ENCODE peak calls at places on chromosomes 4 and X, in five cellular contexts. One of them, this sample, is unnamed.

GRCh38 chr4:89157488-89158024 is 46.2 kb downstream of the TIGD2 start:
- DNase-seq in HepG2: no peak
- DNase-seq in colonic mucosa: no peak
- DNase-seq in Karpas-422: no peak
- DNase-seq in DND-41: no peak
- DNase-seq in this sample: no peak

GRCh38 chr4:188992706-188993105 is 853.5 kb downstream of the TRIML1 start:
- DNase-seq in HepG2: no peak
- DNase-seq in colonic mucosa: no peak
- DNase-seq in Karpas-422: no peak
- DNase-seq in DND-41: no peak
- DNase-seq in this sample: no peak

GRCh38 chr4:121041307-121042090 is 30.8 kb downstream of the NDNF start:
- DNase-seq in HepG2: no peak
- DNase-seq in colonic mucosa: no peak
- DNase-seq in Karpas-422: no peak
- DNase-seq in DND-41: peak; percentile 18
- DNase-seq in this sample: no peak

GRCh38 chr4:22019676-22020075 is 71.1 kb upstream of the KCNIP4 start:
- DNase-seq in HepG2: no peak
- DNase-seq in colonic mucosa: no peak
- DNase-seq in Karpas-422: no peak
- DNase-seq in DND-41: no peak
- DNase-seq in this sample: no peak

GRCh38 chr4:113971706-113972360 is 7.6 kb downstream of the ARSJ start:
- DNase-seq in HepG2: no peak
- DNase-seq in colonic mucosa: no peak
- DNase-seq in Karpas-422: no peak
- DNase-seq in DND-41: no peak
- DNase-seq in this sample: no peak

GRCh38 chr4:22897520-22898108 is 204.9 kb downstream of the GBA3 start:
- DNase-seq in HepG2: peak; percentile 16
- DNase-seq in colonic mucosa: no peak
- DNase-seq in Karpas-422: peak; percentile 62
- DNase-seq in DND-41: peak; percentile 24
- DNase-seq in this sample: peak; percentile 78

GRCh38 chr4:1900624-1901023 is 29.4 kb downstream of the NSD2 start:
- DNase-seq in HepG2: no peak
- DNase-seq in colonic mucosa: no peak
- DNase-seq in Karpas-422: no peak
- DNase-seq in DND-41: no peak
- DNase-seq in this sample: no peak

GRCh38 chrX:148784859-148785655 is 284.6 kb downstream of the AFF2 start:
- DNase-seq in HepG2: no peak
- DNase-seq in colonic mucosa: no peak
- DNase-seq in Karpas-422: peak; percentile 71
- DNase-seq in DND-41: no peak
- DNase-seq in this sample: peak; percentile 47

GRCh38 chrX:27976284-27976683 is 5.0 kb downstream of the DCAF8L1 start:
- DNase-seq in HepG2: no peak
- DNase-seq in colonic mucosa: no peak
- DNase-seq in Karpas-422: no peak
- DNase-seq in DND-41: no peak
- DNase-seq in this sample: no peak

GRCh38 chrX:9464435-9465371 is at the start of gene TBL1X:
- DNase-seq in HepG2: peak; percentile 37
- DNase-seq in colonic mucosa: peak; percentile 58
- DNase-seq in Karpas-422: peak; percentile 71
- DNase-seq in DND-41: peak; percentile 63
- DNase-seq in this sample: peak; percentile 73

GRCh38 chr4:111512081-111512774 is 633.0 kb upstream of the FAM241A start:
- DNase-seq in HepG2: no peak
- DNase-seq in colonic mucosa: no peak
- DNase-seq in Karpas-422: no peak
- DNase-seq in DND-41: no peak
- DNase-seq in this sample: no peak

GRCh38 chrX:2504706-2505332 is 4.0 kb upstream of the DHRSX start:
- DNase-seq in HepG2: no peak
- DNase-seq in colonic mucosa: peak; percentile 55
- DNase-seq in Karpas-422: no peak
- DNase-seq in DND-41: no peak
- DNase-seq in this sample: no peak

GRCh38 chr4:108335081-108335480 is 166.3 kb upstream of the LEF1 start:
- DNase-seq in HepG2: no peak
- DNase-seq in colonic mucosa: no peak
- DNase-seq in Karpas-422: no peak
- DNase-seq in DND-41: no peak
- DNase-seq in this sample: no peak

GRCh38 chr4:53563824-53564223 is 27.5 kb downstream of the LNX1 start:
- DNase-seq in HepG2: no peak
- DNase-seq in colonic mucosa: no peak
- DNase-seq in Karpas-422: no peak
- DNase-seq in DND-41: no peak
- DNase-seq in this sample: no peak

GRCh38 chrX:30971761-30972603 is 82.9 kb upstream of the TAB3 start:
- DNase-seq in HepG2: peak; percentile 53
- DNase-seq in colonic mucosa: peak; percentile 24
- DNase-seq in Karpas-422: peak; percentile 62
- DNase-seq in DND-41: peak; percentile 8
- DNase-seq in this sample: peak; percentile 66

GRCh38 chr4:2761035-2761923 is 5.1 kb upstream of the TNIP2 start:
- DNase-seq in HepG2: peak; percentile 86
- DNase-seq in colonic mucosa: peak; percentile 94
- DNase-seq in Karpas-422: no peak
- DNase-seq in DND-41: no peak
- DNase-seq in this sample: peak; percentile 72

GRCh38 chrX:1542994-1543725 is 6.2 kb upstream of the P2RY8 start:
- DNase-seq in HepG2: no peak
- DNase-seq in colonic mucosa: no peak
- DNase-seq in Karpas-422: peak; percentile 35
- DNase-seq in DND-41: peak; percentile 2
- DNase-seq in this sample: no peak

GRCh38 chr4:8538703-8539567 is 41.3 kb upstream of the GPR78 start:
- DNase-seq in HepG2: peak; percentile 14
- DNase-seq in colonic mucosa: no peak
- DNase-seq in Karpas-422: no peak
- DNase-seq in DND-41: no peak
- DNase-seq in this sample: no peak

GRCh38 chr4:57158221-57158620 is 48.0 kb upstream of the IGFBP7 start:
- DNase-seq in HepG2: no peak
- DNase-seq in colonic mucosa: no peak
- DNase-seq in Karpas-422: no peak
- DNase-seq in DND-41: no peak
- DNase-seq in this sample: no peak

GRCh38 chr4:6918345-6918744 is 8.7 kb downstream of the TBC1D14 start:
- DNase-seq in HepG2: no peak
- DNase-seq in colonic mucosa: no peak
- DNase-seq in Karpas-422: no peak
- DNase-seq in DND-41: no peak
- DNase-seq in this sample: peak; percentile 54

GRCh38 chrX:68440940-68441339 is 7.6 kb upstream of the OPHN1 start:
- DNase-seq in HepG2: peak; percentile 12
- DNase-seq in colonic mucosa: peak; percentile 83
- DNase-seq in Karpas-422: no peak
- DNase-seq in DND-41: no peak
- DNase-seq in this sample: no peak

GRCh38 chrX:37599735-37600134 is 28.3 kb downstream of the LANCL3 start:
- DNase-seq in HepG2: no peak
- DNase-seq in colonic mucosa: no peak
- DNase-seq in Karpas-422: no peak
- DNase-seq in DND-41: no peak
- DNase-seq in this sample: no peak

GRCh38 chr4:121696140-121696640 is 590 bp downstream of the ANXA5 start:
- DNase-seq in HepG2: peak; percentile 39
- DNase-seq in colonic mucosa: peak; percentile 77
- DNase-seq in Karpas-422: peak; percentile 69
- DNase-seq in DND-41: no peak
- DNase-seq in this sample: no peak

GRCh38 chrX:916235-916609 is 285.6 kb downstream of the SHOX start:
- DNase-seq in HepG2: no peak
- DNase-seq in colonic mucosa: no peak
- DNase-seq in Karpas-422: no peak
- DNase-seq in DND-41: no peak
- DNase-seq in this sample: no peak

GRCh38 chrX:69109706-69110635 is 55.3 kb downstream of the PJA1 start:
- DNase-seq in HepG2: no peak
- DNase-seq in colonic mucosa: no peak
- DNase-seq in Karpas-422: no peak
- DNase-seq in DND-41: no peak
- DNase-seq in this sample: peak; percentile 83

GRCh38 chrX:148755111-148755510 is 254.7 kb downstream of the AFF2 start:
- DNase-seq in HepG2: no peak
- DNase-seq in colonic mucosa: no peak
- DNase-seq in Karpas-422: no peak
- DNase-seq in DND-41: no peak
- DNase-seq in this sample: no peak

GRCh38 chr4:54217642-54218486 is 11.2 kb upstream of the PDGFRA start:
- DNase-seq in HepG2: peak; percentile 52
- DNase-seq in colonic mucosa: peak; percentile 79
- DNase-seq in Karpas-422: peak; percentile 91
- DNase-seq in DND-41: peak; percentile 62
- DNase-seq in this sample: peak; percentile 90

GRCh38 chrX:14591976-14592375 is 62.6 kb downstream of the GLRA2 start:
- DNase-seq in HepG2: no peak
- DNase-seq in colonic mucosa: no peak
- DNase-seq in Karpas-422: no peak
- DNase-seq in DND-41: no peak
- DNase-seq in this sample: no peak

GRCh38 chr4:47704693-47705325 is 133.1 kb downstream of the CORIN start:
- DNase-seq in HepG2: peak; percentile 58
- DNase-seq in colonic mucosa: no peak
- DNase-seq in Karpas-422: peak; percentile 80
- DNase-seq in DND-41: peak; percentile 24
- DNase-seq in this sample: peak; percentile 87

GRCh38 chr4:121764702-121765367 is at the start of gene SMIM43:
- DNase-seq in HepG2: no peak
- DNase-seq in colonic mucosa: no peak
- DNase-seq in Karpas-422: no peak
- DNase-seq in DND-41: no peak
- DNase-seq in this sample: peak; percentile 84

GRCh38 chr4:111187108-111187507 is 564.2 kb upstream of the PITX2 start:
- DNase-seq in HepG2: no peak
- DNase-seq in colonic mucosa: no peak
- DNase-seq in Karpas-422: no peak
- DNase-seq in DND-41: no peak
- DNase-seq in this sample: no peak

GRCh38 chr4:118345813-118346212 is 7.0 kb downstream of the PRSS12 start:
- DNase-seq in HepG2: no peak
- DNase-seq in colonic mucosa: no peak
- DNase-seq in Karpas-422: no peak
- DNase-seq in DND-41: no peak
- DNase-seq in this sample: no peak

GRCh38 chr4:4277531-4277930 is 12.4 kb downstream of the LYAR start:
- DNase-seq in HepG2: no peak
- DNase-seq in colonic mucosa: no peak
- DNase-seq in Karpas-422: no peak
- DNase-seq in DND-41: no peak
- DNase-seq in this sample: no peak
- H3K9ac ChIP-seq in HepG2: no peak overlapping the region
- H3K9ac ChIP-seq in colonic mucosa: no peak overlapping the region
- H3K9ac ChIP-seq in Karpas-422: no peak overlapping the region
- H3K9ac ChIP-seq in DND-41: no peak overlapping the region
- H3K9ac ChIP-seq in this sample: no peak overlapping the region

GRCh38 chr4:173522874-173523395 is 7.1 kb downstream of the HAND2 start:
- DNase-seq in HepG2: no peak
- DNase-seq in colonic mucosa: no peak
- DNase-seq in Karpas-422: no peak
- DNase-seq in DND-41: no peak
- DNase-seq in this sample: no peak
- H3K9me3 ChIP-seq in HepG2: no peaks in the 10 kb centered on the region
- H3K9me3 ChIP-seq in colonic mucosa: no peaks in the 10 kb centered on the region
- H3K9me3 ChIP-seq in Karpas-422: no peaks in the 10 kb centered on the region
- H3K9me3 ChIP-seq in DND-41: no peaks in the 10 kb centered on the region
- H3K9me3 ChIP-seq in this sample: no peaks in the 10 kb centered on the region

GRCh38 chr4:184476660-184477059 is 2.3 kb upstream of the IRF2 start:
- DNase-seq in HepG2: no peak
- DNase-seq in colonic mucosa: no peak
- DNase-seq in Karpas-422: no peak
- DNase-seq in DND-41: peak; percentile 16
- DNase-seq in this sample: no peak
- H3K4me3 ChIP-seq in HepG2: no peak overlapping the region
- H3K4me3 ChIP-seq in colonic mucosa: no peak overlapping the region
- H3K4me3 ChIP-seq in Karpas-422: no peak overlapping the region
- H3K4me3 ChIP-seq in DND-41: no peak overlapping the region
- H3K4me3 ChIP-seq in this sample: no peak overlapping the region

GRCh38 chrX:111375747-111376146 is 36.2 kb downstream of the DCX start:
- DNase-seq in HepG2: no peak
- DNase-seq in colonic mucosa: no peak
- DNase-seq in Karpas-422: no peak
- DNase-seq in DND-41: no peak
- DNase-seq in this sample: no peak
- H3K9ac ChIP-seq in HepG2: no peak overlapping the region
- H3K9ac ChIP-seq in colonic mucosa: no peak overlapping the region
- H3K9ac ChIP-seq in Karpas-422: no peak overlapping the region
- H3K9ac ChIP-seq in DND-41: no peak overlapping the region
- H3K9ac ChIP-seq in this sample: no peak overlapping the region

DNA sequence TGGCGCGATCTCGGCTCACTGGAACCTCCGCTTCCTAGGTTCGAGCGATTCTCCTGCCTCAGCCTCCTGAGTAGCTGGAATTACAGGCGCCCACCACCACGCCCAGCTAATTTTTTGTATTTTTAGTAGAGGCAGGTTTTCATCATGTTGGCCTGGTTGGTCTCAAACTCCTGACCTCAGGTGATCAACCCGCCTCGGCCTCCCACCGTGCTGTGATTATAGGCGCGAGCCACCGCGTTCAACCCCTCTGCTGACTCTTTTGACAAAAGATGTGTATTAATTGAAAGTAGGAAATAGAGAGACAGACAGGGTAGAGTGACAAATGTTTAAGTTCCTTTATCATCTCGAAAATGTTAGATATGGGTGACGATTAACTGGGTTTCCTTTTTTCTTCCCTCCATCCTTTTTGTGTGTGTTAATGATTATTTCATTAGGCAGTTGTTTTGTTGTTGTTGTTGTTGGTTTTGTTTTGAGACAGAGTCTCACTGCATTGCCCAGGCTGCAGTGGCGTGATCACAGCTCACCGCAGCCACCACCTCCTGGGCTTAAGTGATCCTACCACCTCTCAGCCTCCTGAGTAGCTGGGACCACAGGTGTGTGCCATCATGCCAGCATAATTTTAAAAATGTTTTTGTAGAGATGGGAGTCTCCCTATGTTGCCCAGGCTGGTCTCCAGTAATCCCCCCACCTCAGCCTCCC is 79.5 kb downstream of the KDM6A start:
- DNase-seq in HepG2: no peak
- DNase-seq in colonic mucosa: no peak
- DNase-seq in Karpas-422: no peak
- DNase-seq in DND-41: no peak
- DNase-seq in this sample: peak; percentile 64
- H3K9me3 ChIP-seq in HepG2: no peaks in the 10 kb centered on the region
- H3K9me3 ChIP-seq in colonic mucosa: no peaks in the 10 kb centered on the region
- H3K9me3 ChIP-seq in Karpas-422: no peaks in the 10 kb centered on the region
- H3K9me3 ChIP-seq in DND-41: no peaks in the 10 kb centered on the region
- H3K9me3 ChIP-seq in this sample: no peaks in the 10 kb centered on the region